ENCODE peak calls at places on chromosome 11, in four cellular contexts. X is H1, D is GM12891, J is GM23338. G is an unnamed sample.

GRCh38 chr11:108713076-108713790 is 48.4 kb downstream of the DDX10 start:
- DNase-seq in X (no peak), J (no peak), D (no peak), G (no peak)

GRCh38 chr11:25769287-25769686 is 562.6 kb upstream of the ANO3 start:
- DNase-seq in X (no peak), D (no peak), J (no peak), G (no peak)

GRCh38 chr11:1505480-1505879 is 18.9 kb upstream of the MOB2 start:
- DNase-seq in D (no peak), J (peak), X (no peak), G (no peak)

GRCh38 chr11:27196040-27196897 is 155.7 kb downstream of the BBOX1 start:
- DNase-seq in X (no peak), J (no peak), D (no peak), G (no peak)

GRCh38 chr11:64290894-64291745 is at the start of gene KCNK4:
- DNase-seq in J (peak), X (no peak), D (no peak), G (peak)

GRCh38 chr11:76267563-76267962 is 61.3 kb upstream of the WNT11 start:
- DNase-seq in J (no peak), D (no peak), X (no peak), G (no peak)

GRCh38 chr11:119320593-119321524 is 3.9 kb upstream of the MCAM start:
- DNase-seq in J (peak), X (no peak), D (peak), G (peak)

GRCh38 chr11:126190792-126191191 is 20.7 kb downstream of the RPUSD4 start:
- DNase-seq in X (no peak), D (no peak), J (no peak), G (no peak)

GRCh38 chr11:120500414-120500936 is 11.1 kb upstream of the GRIK4 start:
- DNase-seq in D (no peak), J (peak), X (no peak), G (peak)

DNA sequence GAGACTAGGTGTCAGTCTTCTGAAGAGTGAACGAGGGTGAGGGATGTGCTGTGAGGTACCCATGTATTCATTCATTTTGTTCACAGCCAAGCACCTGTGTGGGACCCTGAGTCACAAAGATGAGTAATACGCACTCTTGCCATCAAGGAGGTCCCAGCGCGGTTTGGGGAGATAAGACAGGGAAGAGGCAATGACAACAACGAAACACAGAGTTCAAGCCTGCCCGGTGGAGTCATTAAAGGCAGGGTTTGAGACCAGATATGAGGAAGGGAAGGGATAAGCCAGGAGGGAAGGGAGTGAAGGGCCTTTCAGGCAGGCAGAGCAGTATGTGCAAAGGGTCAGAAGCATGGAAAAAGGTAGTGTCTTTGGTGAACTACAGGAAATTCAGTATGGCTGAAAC is 4.6 kb downstream of the DCHS1 start:
- DNase-seq in D (no peak), J (no peak), X (no peak), G (no peak)
- TF ChIP-seq POLR2AphosphoS5 in D (no peak), J (no peak), X (no peak), G (no peak)

GRCh38 chr11:72971611-72972010 is 157.4 kb downstream of the ATG16L2 start:
- DNase-seq in J (no peak), D (no peak), X (no peak), G (no peak)

GRCh38 chr11:72970557-72971118 is 156.4 kb downstream of the ATG16L2 start:
- DNase-seq in X (no peak), J (no peak), D (no peak), G (no peak)

GRCh38 chr11:72968395-72968794 is 154.2 kb downstream of the ATG16L2 start:
- DNase-seq in J (no peak), X (no peak), D (no peak), G (no peak)

GRCh38 chr11:72971211-72971610 is 157.0 kb downstream of the ATG16L2 start:
- DNase-seq in X (no peak), D (no peak), J (no peak), G (no peak)

DNA sequence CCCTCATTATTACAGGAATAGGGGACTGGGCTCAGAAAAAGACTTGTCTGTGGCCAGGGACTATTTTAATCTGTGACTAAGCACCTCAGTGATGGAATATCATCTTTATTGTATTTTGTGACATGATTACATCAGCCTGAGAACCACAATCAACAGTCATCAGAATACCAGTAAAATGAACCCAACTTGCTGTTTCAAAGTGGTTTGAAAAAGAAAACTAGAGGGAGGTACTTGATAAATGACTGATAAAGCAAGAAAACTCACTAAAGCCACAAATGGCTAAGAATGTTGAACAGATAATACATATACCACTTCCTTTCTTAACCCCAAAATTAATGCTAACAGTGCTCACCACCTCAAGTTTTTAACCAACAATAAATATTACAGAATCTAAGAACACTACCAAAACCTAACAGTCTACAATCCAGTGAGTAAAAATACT is 155.7 kb downstream of the ATG16L2 start:
- DNase-seq in X (no peak), J (no peak), D (peak), G (no peak)
- TF ChIP-seq POLR2AphosphoS5 in X (no peak), J (no peak), D (no peak), G (no peak)

GRCh38 chr11:130434521-130435223 is 6.3 kb upstream of the ADAMTS8 start:
- DNase-seq in X (no peak), J (peak), D (no peak), G (peak)
- TF ChIP-seq POLR2AphosphoS5 in X (no peak), J (no peak), D (no peak), G (no peak)

GRCh38 chr11:69000831-69001245 is 12.2 kb downstream of the MRGPRF start:
- DNase-seq in D (no peak), X (no peak), J (peak), G (no peak)
- TF ChIP-seq POLR2AphosphoS5 in D (no peak), X (no peak), J (no peak), G (no peak)

GRCh38 chr11:10490032-10490397 is 35.0 kb downstream of the AMPD3 start:
- DNase-seq in D (no peak), J (no peak), X (no peak), G (no peak)

GRCh38 chr11:10489444-10489785 is 34.4 kb downstream of the AMPD3 start:
- DNase-seq in X (no peak), J (no peak), D (no peak), G (no peak)

GRCh38 chr11:10487002-10487647 is 32.1 kb downstream of the AMPD3 start:
- DNase-seq in J (no peak), D (no peak), X (no peak), G (no peak)

GRCh38 chr11:10488121-10488580 is 33.1 kb downstream of the AMPD3 start:
- DNase-seq in J (peak), D (no peak), X (no peak), G (peak)

GRCh38 chr11:10488581-10489443 is 33.7 kb downstream of the AMPD3 start:
- DNase-seq in J (no peak), D (no peak), X (no peak), G (peak)
- TF ChIP-seq POLR2AphosphoS5 in J (no peak), D (no peak), X (no peak), G (no peak)

DNA sequence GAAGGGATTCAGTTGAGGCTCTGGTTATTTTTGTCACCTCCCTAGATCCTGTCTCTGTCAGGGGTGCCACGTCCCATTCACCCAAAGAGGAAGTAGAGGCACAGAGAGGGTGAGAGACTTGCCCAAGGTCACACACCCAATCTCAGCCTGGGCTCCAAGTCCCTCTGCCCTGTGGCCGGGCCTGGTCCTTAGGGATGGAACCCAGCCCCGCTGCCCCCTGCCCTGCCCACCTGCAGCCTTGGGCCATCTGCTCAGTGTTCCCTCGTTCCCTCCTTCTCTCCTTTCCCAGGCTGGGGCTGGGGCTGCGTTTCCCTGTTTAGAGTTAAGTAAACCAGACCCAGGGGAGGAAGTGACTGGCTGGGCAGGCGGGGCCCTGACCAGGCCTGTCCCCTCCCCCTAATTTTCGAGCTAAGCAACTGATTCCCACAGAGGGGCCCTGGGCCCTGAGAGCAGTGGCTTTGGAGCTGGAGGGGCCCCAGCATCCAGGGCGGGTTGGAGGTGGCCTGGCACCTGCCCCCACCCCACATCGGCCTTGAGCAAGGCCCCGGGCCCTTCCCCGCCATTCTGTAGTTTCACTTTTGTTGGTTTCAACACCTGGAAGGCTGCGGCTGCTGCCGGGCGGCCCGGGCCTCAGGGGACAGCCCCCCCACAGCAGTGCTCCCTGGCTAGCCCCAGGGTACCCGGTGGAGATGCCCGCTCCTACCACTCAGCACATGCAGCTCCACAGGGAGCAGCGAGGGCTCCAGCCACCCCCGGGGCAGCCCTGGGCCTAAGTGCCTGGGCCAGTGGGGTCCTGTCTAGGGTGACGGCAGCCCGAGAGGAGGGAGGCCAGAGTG is 1.5 kb downstream of the TCIRG1 start:
- DNase-seq in X (peak), D (peak), J (peak), G (peak)
- TF ChIP-seq POLR2AphosphoS5 in X (no peak), D (no peak), J (no peak), G (peak)

GRCh38 chr11:13051257-13051656 is 42.1 kb downstream of the RASSF10 start:
- DNase-seq in J (no peak), D (no peak), X (no peak), G (no peak)
- TF ChIP-seq POLR2AphosphoS5 in J (no peak), D (no peak), X (no peak), G (no peak)

GRCh38 chr11:46617451-46618314 is at the start of gene ATG13:
- DNase-seq in J (peak), D (peak), X (peak), G (peak)
- TF ChIP-seq POLR2AphosphoS5 in J (peak), D (no peak), X (peak), G (no peak)

G was measured in upper lobe of left lung.